ENCODE peak calls at places on chromosomes 7 and 10, in eight cellular contexts. I is foreskin fibroblast; D is ovary; Y is fibroblast of lung; T is CD4-positive, alpha-beta T cell; V is NB4; R is HepG2; F is RWPE1. Q is an unnamed sample.

GRCh38 chr10:28585076-28585475 is 52.2 kb downstream of the WAC start:
- DNase-seq in D (no peak), T (no peak), V (no peak), Y (no peak), I (no peak), R (no peak), F (no peak), Q (no peak)

GRCh38 chr10:60863796-60864195 is 80.2 kb downstream of the RHOBTB1 start:
- DNase-seq in F (no peak), D (no peak), I (no peak), Y (no peak), T (no peak), V (no peak), R (no peak), Q (no peak)

GRCh38 chr10:114458955-114459354 is 54.7 kb upstream of the AFAP1L2 start:
- DNase-seq in F (peak; percentile 41), D (no peak), T (no peak), I (no peak), V (peak; percentile 79), Y (no peak), R (peak; percentile 8), Q (no peak)

GRCh38 chr10:63866075-63866746 is 345.0 kb downstream of the REEP3 start:
- DNase-seq in V (peak; percentile 69), D (peak; percentile 8), T (no peak), R (peak; percentile 27), I (peak; percentile 67), Y (peak; percentile 39), F (peak; percentile 69), Q (peak; percentile 4)

GRCh38 chr7:142470336-142470830 is 212.5 kb upstream of the PRSS58 start:
- DNase-seq in D (no peak), I (no peak), T (no peak), V (peak; percentile 35), R (no peak), Y (no peak), F (no peak), Q (no peak)

GRCh38 chr7:74454059-74454947 is 597 bp downstream of the GTF2IRD1 start:
- DNase-seq in D (peak; percentile 50), Y (no peak), I (peak; percentile 24), F (peak; percentile 9), V (no peak), R (no peak), T (no peak), Q (no peak)

GRCh38 chr7:127525866-127526456 is 59.4 kb downstream of the GCC1 start:
- DNase-seq in I (no peak), Y (no peak), R (no peak), T (no peak), D (no peak), V (no peak), F (no peak), Q (no peak)

GRCh38 chr10:110535958-110536891 is 31.3 kb upstream of the SMC3 start:
- DNase-seq in V (peak; percentile 97), I (peak; percentile 89), T (peak; percentile 17), Y (peak; percentile 91), F (no peak), D (no peak), R (peak; percentile 20), Q (peak; percentile 81)

GRCh38 chr10:48694371-48695030 is 9.8 kb downstream of the WDFY4 start:
- DNase-seq in F (no peak), V (no peak), T (no peak), I (no peak), D (no peak), Y (no peak), R (no peak), Q (no peak)

GRCh38 chr10:2953495-2953894 is 113.9 kb upstream of the PFKP start:
- DNase-seq in F (no peak), I (no peak), T (no peak), Y (peak; percentile 21), D (no peak), V (no peak), R (no peak), Q (no peak)

GRCh38 chr7:24923172-24923865 is 56.7 kb downstream of the OSBPL3 start:
- DNase-seq in Y (no peak), F (no peak), D (no peak), R (no peak), I (peak; percentile 22), T (no peak), V (peak; percentile 55), Q (no peak)

GRCh38 chr10:23065549-23065948 is 29.8 kb upstream of the MSRB2 start:
- DNase-seq in T (no peak), D (peak; percentile 42), Y (peak; percentile 86), I (peak; percentile 88), R (peak; percentile 13), V (no peak), F (peak; percentile 59), Q (peak; percentile 28)

GRCh38 chr7:17599733-17600685 is 301.6 kb downstream of the AHR start:
- DNase-seq in R (peak; percentile 45), D (no peak), Y (peak; percentile 99), T (no peak), F (peak; percentile 93), I (peak; percentile 91), V (peak; percentile 6), Q (peak; percentile 85)

GRCh38 chr7:143965280-143965679 is 10.6 kb downstream of the OR2F1 start:
- DNase-seq in T (no peak), D (no peak), Y (no peak), V (no peak), F (no peak), I (no peak), R (peak; percentile 6), Q (no peak)

DNA sequence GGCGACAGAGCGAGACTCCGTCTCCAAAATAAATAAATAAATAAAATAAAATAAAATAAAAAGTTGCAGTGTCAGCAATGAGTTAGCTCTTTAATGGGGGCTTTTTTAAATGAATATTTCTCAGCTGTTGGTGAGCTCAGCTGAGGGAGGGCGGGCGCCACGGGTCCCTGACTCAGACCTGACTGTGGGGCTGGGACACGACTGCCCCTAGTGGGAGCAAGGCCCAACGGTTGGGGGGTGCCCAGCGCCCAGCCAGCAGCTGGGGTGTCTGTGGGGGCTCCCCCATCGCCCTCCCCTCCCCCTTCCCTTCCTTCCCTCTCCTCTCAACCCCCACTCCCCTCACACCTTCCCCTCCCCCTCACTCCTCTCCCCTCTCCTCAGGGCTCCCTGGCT is 46.6 kb downstream of the PWWP2B start:
- DNase-seq in F (no peak), D (no peak), I (peak; percentile 56), Y (peak; percentile 32), R (no peak), V (peak; percentile 69), T (peak; percentile 58), Q (no peak)
- TF ChIP-seq CTCF in F (peak; percentile 36), D (no peak), I (peak; percentile 31), Y (peak; percentile 57), R (peak; percentile 64), V (peak; percentile 42), T (peak; percentile 59), Q (peak; percentile 68)

GRCh38 chr10:24367688-24368087 is 158.8 kb downstream of the KIAA1217 start:
- DNase-seq in R (no peak), I (no peak), V (no peak), T (no peak), F (no peak), D (no peak), Y (no peak), Q (no peak)
- TF ChIP-seq CTCF in R (no peak), I (no peak), V (no peak), T (no peak), F (no peak), D (no peak), Y (no peak), Q (no peak)

GRCh38 chr7:51060536-51060935 is 256.1 kb downstream of the COBL start:
- DNase-seq in F (no peak), R (no peak), I (no peak), D (no peak), V (peak; percentile 33), T (no peak), Y (no peak), Q (no peak)
- TF ChIP-seq CTCF in F (no peak), R (no peak), I (no peak), D (no peak), V (peak; percentile 40), T (no peak), Y (no peak), Q (no peak)

GRCh38 chr10:90286941-90287340 is 570.9 kb downstream of the HTR7 start:
- DNase-seq in D (no peak), R (no peak), I (no peak), F (no peak), T (no peak), Y (no peak), V (no peak), Q (no peak)
- TF ChIP-seq CTCF in D (no peak), R (no peak), I (no peak), F (no peak), T (no peak), Y (no peak), V (no peak), Q (no peak)

GRCh38 chr10:96789571-96790108 is 42.5 kb upstream of the LCOR start:
- DNase-seq in Y (no peak), D (no peak), F (no peak), V (peak; percentile 55), I (peak; percentile 67), T (no peak), R (no peak), Q (no peak)
- TF ChIP-seq CTCF in Y (no peak), D (no peak), F (no peak), V (no peak), I (no peak), T (no peak), R (peak; percentile 37), Q (no peak)

GRCh38 chr7:108178393-108178792 is 48.2 kb upstream of the LAMB4 start:
- DNase-seq in D (no peak), Y (no peak), I (no peak), V (no peak), T (no peak), F (no peak), R (no peak), Q (no peak)
- TF ChIP-seq CTCF in D (no peak), Y (no peak), I (no peak), V (no peak), T (no peak), F (no peak), R (no peak), Q (no peak)

GRCh38 chr7:150740053-150740452 is 2.8 kb downstream of the GIMAP5 start:
- DNase-seq in R (no peak), I (no peak), Y (no peak), V (peak; percentile 44), D (no peak), F (no peak), T (no peak), Q (no peak)

GRCh38 chr7:150736864-150737263 is 354 bp upstream of the GIMAP5 start:
- DNase-seq in R (no peak), V (no peak), I (no peak), Y (no peak), T (no peak), F (no peak), D (no peak), Q (no peak)

GRCh38 chr7:150737265-150738055 is at the start of gene GIMAP5:
- DNase-seq in R (no peak), T (peak; percentile 65), Y (no peak), V (no peak), F (no peak), D (no peak), I (no peak), Q (no peak)

GRCh38 chr7:150738092-150739044 is 1.1 kb downstream of the GIMAP5 start:
- DNase-seq in D (no peak), I (no peak), F (peak; percentile 67), T (no peak), Y (peak; percentile 10), V (no peak), R (no peak), Q (no peak)

GRCh38 chr7:150739045-150739432 is 1.8 kb downstream of the GIMAP5 start:
- DNase-seq in F (no peak), V (peak; percentile 20), I (no peak), R (peak; percentile 11), T (no peak), D (no peak), Y (no peak), Q (no peak)
- TF ChIP-seq CTCF in F (peak; percentile 3), V (peak; percentile 12), I (no peak), R (peak; percentile 43), T (no peak), D (no peak), Y (no peak), Q (no peak)

Q was measured in kidney epithelial cell.